ENCODE peak calls at places on chromosomes 11 and 22, in four cellular contexts. V is T-cell, K is NCI-H460, I is left ventricle myocardium inferior. W is an unnamed sample.
A peak's percentile ranks its signal among the peaks of the same experiment; 100 is the strongest.

GRCh38 chr11:67372993-67373915 is at the start of gene CLCF1:
- DNase-seq in K (no peak), V (peak; percentile 70), I (peak; percentile 69), W (peak; percentile 70)

GRCh38 chr22:38706101-38706884 is 549 bp downstream of the GTPBP1 start:
- DNase-seq in I (peak; percentile 39), V (peak; percentile 26), K (no peak), W (no peak)

GRCh38 chr22:40898850-40899357 is 37.0 kb upstream of the DNAJB7 start:
- DNase-seq in V (no peak), I (no peak), K (peak; percentile 36), W (peak; percentile 70)

GRCh38 chr11:67381244-67381972 is 8.0 kb upstream of the CLCF1 start:
- DNase-seq in V (no peak), K (no peak), I (no peak), W (no peak)

GRCh38 chr11:63839508-63840355 is 822 bp downstream of the MARK2 start:
- DNase-seq in I (no peak), V (peak; percentile 17), K (no peak), W (no peak)

GRCh38 chr11:61911701-61912529 is 5.5 kb downstream of the RAB3IL1 start:
- DNase-seq in K (no peak), I (peak; percentile 22), V (no peak), W (no peak)

GRCh38 chr11:74057251-74058151 is 48.6 kb upstream of the UCP3 start:
- DNase-seq in I (no peak), V (no peak), K (peak; percentile 39), W (no peak)

GRCh38 chr11:85685131-85685819 is 720 bp downstream of the CCDC89 start:
- DNase-seq in I (no peak), K (no peak), V (no peak), W (no peak)

GRCh38 chr22:44419429-44419828 is 78.6 kb downstream of the RTL6 start:
- DNase-seq in K (no peak), V (no peak), I (no peak), W (no peak)

GRCh38 chr11:123505546-123506299 is 75.7 kb downstream of the GRAMD1B start:
- DNase-seq in I (no peak), V (no peak), K (no peak), W (peak; percentile 42)

GRCh38 chr11:76629853-76630599 is 40.5 kb downstream of the LRRC32 start:
- DNase-seq in V (no peak), K (no peak), I (peak; percentile 75), W (no peak)

GRCh38 chr22:50261615-50262459 is at the start of gene MAPK12:
- DNase-seq in K (no peak), V (no peak), I (no peak), W (no peak)

GRCh38 chr22:44256860-44257560 is 55.7 kb downstream of the SHISAL1 start:
- DNase-seq in K (no peak), V (no peak), I (no peak), W (no peak)

W was measured in kidney glomerular epithelial cell.